ENCODE peak calls at places on chromosomes 2 and 18, in ten cellular contexts. N, W, R, P, L, O, V, C, Y and F are unnamed samples.

GRCh38 chr2:207148025-207148424 is 17.7 kb downstream of the KLF7 start:
- DNase-seq in N (no peak), W (no peak), R (no peak), P (no peak), L (no peak), O (no peak), V (no peak), C (no peak), Y (no peak), F (no peak)

GRCh38 chr2:43268066-43268971 is 41.9 kb upstream of the ZFP36L2 start:
- DNase-seq in N (peak), W (no peak), R (no peak), P (no peak), L (no peak), O (no peak), V (no peak), C (no peak), Y (no peak), F (no peak)

GRCh38 chr2:187422277-187422676 is 25.8 kb downstream of the CALCRL start:
- DNase-seq in N (no peak), W (no peak), R (no peak), P (no peak), L (no peak), O (no peak), V (no peak), C (no peak), Y (no peak), F (no peak)

GRCh38 chr2:160630801-160631590 is 137.4 kb upstream of the RBMS1 start:
- DNase-seq in N (no peak), W (peak), R (no peak), P (no peak), L (no peak), O (no peak), V (no peak), C (peak), Y (no peak), F (no peak)

GRCh38 chr18:9838144-9838877 is 47.5 kb upstream of the TXNDC2 start:
- DNase-seq in N (no peak), W (peak), R (no peak), P (no peak), L (no peak), O (no peak), V (peak), C (peak), Y (no peak), F (no peak)

GRCh38 chr2:235001237-235002133 is 49.7 kb downstream of the SH3BP4 start:
- DNase-seq in N (no peak), W (no peak), R (no peak), P (no peak), L (no peak), O (no peak), V (no peak), C (no peak), Y (no peak), F (no peak)

GRCh38 chr2:223247136-223247535 is 195.1 kb downstream of the KCNE4 start:
- DNase-seq in N (no peak), W (peak), R (no peak), P (no peak), L (peak), O (peak), V (peak), C (peak), Y (no peak), F (peak)

GRCh38 chr2:2926858-2927175 is 450.8 kb downstream of the EIPR1 start:
- DNase-seq in N (no peak), W (no peak), R (no peak), P (no peak), L (no peak), O (peak), V (no peak), C (no peak), Y (no peak), F (no peak)